ENCODE peak calls at places on chromosome 1, in five cellular contexts. One of them, this sample, is unnamed. For H3K27me3, H3K4me1 and H3K36me3, the result is how much of the 10 kb centered on the place peaks cover.

GRCh38 chr1:20361805-20362381 is 71.2 kb downstream of the VWA5B1 start:
- DNase-seq in left ventricle myocardium inferior: peak
- DNase-seq in DND-41: peak
- DNase-seq in neural progenitor cell: peak
- DNase-seq in IMR-90: peak
- DNase-seq in this sample: no peak

GRCh38 chr1:150777544-150777943 is 12.0 kb upstream of the CTSS start:
- DNase-seq in left ventricle myocardium inferior: no peak
- DNase-seq in DND-41: no peak
- DNase-seq in neural progenitor cell: no peak
- DNase-seq in IMR-90: no peak
- DNase-seq in this sample: no peak

GRCh38 chr1:186813420-186813819 is 15.3 kb upstream of the PLA2G4A start:
- DNase-seq in left ventricle myocardium inferior: no peak
- DNase-seq in DND-41: no peak
- DNase-seq in neural progenitor cell: no peak
- DNase-seq in IMR-90: peak
- DNase-seq in this sample: no peak

GRCh38 chr1:35726814-35727433 is 8.2 kb upstream of the C1orf216 start:
- DNase-seq in left ventricle myocardium inferior: peak
- DNase-seq in DND-41: peak
- DNase-seq in neural progenitor cell: peak
- DNase-seq in IMR-90: peak
- DNase-seq in this sample: no peak

GRCh38 chr1:25246600-25247023 is 642 bp downstream of the RSRP1 start:
- DNase-seq in left ventricle myocardium inferior: peak
- DNase-seq in DND-41: peak
- DNase-seq in neural progenitor cell: peak
- DNase-seq in IMR-90: no peak
- DNase-seq in this sample: no peak

GRCh38 chr1:77762072-77762476 is 2.4 kb upstream of the USP33 start:
- DNase-seq in left ventricle myocardium inferior: no peak
- DNase-seq in DND-41: no peak
- DNase-seq in neural progenitor cell: no peak
- DNase-seq in IMR-90: peak
- DNase-seq in this sample: no peak

GRCh38 chr1:161021959-161022332 is 994 bp upstream of the F11R start:
- DNase-seq in left ventricle myocardium inferior: no peak
- DNase-seq in DND-41: no peak
- DNase-seq in neural progenitor cell: no peak
- DNase-seq in IMR-90: peak
- DNase-seq in this sample: no peak

GRCh38 chr1:160460214-160460642 is 59.9 kb downstream of the VANGL2 start:
- DNase-seq in left ventricle myocardium inferior: no peak
- DNase-seq in DND-41: no peak
- DNase-seq in neural progenitor cell: no peak
- DNase-seq in IMR-90: no peak
- DNase-seq in this sample: no peak

GRCh38 chr1:163410073-163410522 is 88.3 kb downstream of the NUF2 start:
- DNase-seq in left ventricle myocardium inferior: no peak
- DNase-seq in DND-41: peak
- DNase-seq in neural progenitor cell: peak
- DNase-seq in IMR-90: peak
- DNase-seq in this sample: no peak

GRCh38 chr1:116855220-116855619 is 54.5 kb upstream of the PTGFRN start:
- DNase-seq in left ventricle myocardium inferior: peak
- DNase-seq in DND-41: no peak
- DNase-seq in neural progenitor cell: no peak
- DNase-seq in IMR-90: no peak
- DNase-seq in this sample: no peak

GRCh38 chr1:6414881-6415280 is 4.8 kb downstream of the HES2 start:
- DNase-seq in left ventricle myocardium inferior: no peak
- DNase-seq in DND-41: no peak
- DNase-seq in neural progenitor cell: no peak
- DNase-seq in IMR-90: no peak
- DNase-seq in this sample: no peak

GRCh38 chr1:6415979-6416656 is 3.6 kb downstream of the HES2 start:
- DNase-seq in left ventricle myocardium inferior: no peak
- DNase-seq in DND-41: no peak
- DNase-seq in neural progenitor cell: peak
- DNase-seq in IMR-90: no peak
- DNase-seq in this sample: no peak

GRCh38 chr1:6417961-6418667 is 1.6 kb downstream of the HES2 start:
- DNase-seq in left ventricle myocardium inferior: no peak
- DNase-seq in DND-41: no peak
- DNase-seq in neural progenitor cell: no peak
- DNase-seq in IMR-90: no peak
- DNase-seq in this sample: no peak

GRCh38 chr1:6418668-6419396 is 887 bp downstream of the HES2 start:
- DNase-seq in left ventricle myocardium inferior: no peak
- DNase-seq in DND-41: no peak
- DNase-seq in neural progenitor cell: peak
- DNase-seq in IMR-90: no peak
- DNase-seq in this sample: peak

GRCh38 chr1:6416906-6417305 is 2.8 kb downstream of the HES2 start:
- DNase-seq in left ventricle myocardium inferior: no peak
- DNase-seq in DND-41: no peak
- DNase-seq in neural progenitor cell: no peak
- DNase-seq in IMR-90: no peak
- DNase-seq in this sample: no peak
- H3K27me3 ChIP-seq in left ventricle myocardium inferior: half or more
- H3K27me3 ChIP-seq in DND-41: under half
- H3K27me3 ChIP-seq in neural progenitor cell: half or more
- H3K27me3 ChIP-seq in IMR-90: half or more
- H3K27me3 ChIP-seq in this sample: half or more

DNA sequence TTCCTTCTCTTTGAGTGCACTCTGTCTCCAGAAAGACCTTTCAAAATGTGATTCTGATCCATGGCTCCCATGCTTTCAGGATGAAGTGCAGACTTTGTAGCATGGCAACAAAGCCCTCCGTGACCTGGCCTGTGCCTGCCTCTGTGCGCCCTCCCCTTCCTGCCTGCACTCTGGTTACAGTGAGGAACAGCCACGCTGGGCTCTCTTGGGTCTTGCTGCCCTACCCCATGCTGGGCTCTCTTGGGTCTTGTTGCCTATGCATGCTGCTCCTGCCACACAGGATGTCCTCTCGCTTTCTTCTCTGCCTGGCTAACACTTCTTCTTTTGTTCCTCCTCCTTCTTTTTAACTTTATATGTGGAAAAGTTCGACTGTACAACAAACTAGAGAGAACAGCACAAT is 28.0 kb downstream of the LMOD1 start:
- DNase-seq in left ventricle myocardium inferior: no peak
- DNase-seq in DND-41: no peak
- DNase-seq in neural progenitor cell: no peak
- DNase-seq in IMR-90: no peak
- DNase-seq in this sample: no peak
- H3K4me1 ChIP-seq in left ventricle myocardium inferior: under half
- H3K4me1 ChIP-seq in DND-41: under half
- H3K4me1 ChIP-seq in neural progenitor cell: under half
- H3K4me1 ChIP-seq in IMR-90: under half
- H3K4me1 ChIP-seq in this sample: under half

DNA sequence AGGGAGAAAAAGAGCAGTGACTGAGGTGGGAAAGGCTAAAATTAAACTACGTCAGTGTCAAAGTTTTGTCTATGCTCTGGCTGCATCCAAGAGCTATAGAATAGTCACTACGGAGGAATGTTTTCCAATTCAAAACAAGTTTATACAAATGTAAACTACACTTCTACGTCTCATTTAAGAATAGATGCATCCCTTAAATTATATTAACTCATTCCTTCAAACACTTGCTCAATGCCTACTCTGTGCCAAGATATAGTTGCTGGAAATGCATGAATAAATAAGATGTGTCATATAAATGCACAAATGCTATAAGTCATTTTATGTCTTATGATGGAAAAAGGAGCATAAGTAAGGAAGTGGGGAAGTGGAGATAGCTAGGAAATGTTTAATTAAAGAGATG is 4.2 kb upstream of the COLGALT2 start:
- DNase-seq in left ventricle myocardium inferior: no peak
- DNase-seq in DND-41: no peak
- DNase-seq in neural progenitor cell: no peak
- DNase-seq in IMR-90: peak
- DNase-seq in this sample: no peak
- H3K36me3 ChIP-seq in left ventricle myocardium inferior: under half
- H3K36me3 ChIP-seq in DND-41: under half
- H3K36me3 ChIP-seq in neural progenitor cell: under half
- H3K36me3 ChIP-seq in IMR-90: under half
- H3K36me3 ChIP-seq in this sample: under half

GRCh38 chr1:65153635-65154034 is 5.6 kb downstream of the AK4 start:
- DNase-seq in left ventricle myocardium inferior: no peak
- DNase-seq in DND-41: no peak
- DNase-seq in neural progenitor cell: no peak
- DNase-seq in IMR-90: no peak
- DNase-seq in this sample: no peak

GRCh38 chr1:65149391-65149729 is 1.4 kb downstream of the AK4 start:
- DNase-seq in left ventricle myocardium inferior: no peak
- DNase-seq in DND-41: no peak
- DNase-seq in neural progenitor cell: peak
- DNase-seq in IMR-90: no peak
- DNase-seq in this sample: no peak

GRCh38 chr1:65150583-65151263 is 2.7 kb downstream of the AK4 start:
- DNase-seq in left ventricle myocardium inferior: no peak
- DNase-seq in DND-41: no peak
- DNase-seq in neural progenitor cell: peak
- DNase-seq in IMR-90: no peak
- DNase-seq in this sample: no peak

GRCh38 chr1:65149753-65150463 is 1.9 kb downstream of the AK4 start:
- DNase-seq in left ventricle myocardium inferior: no peak
- DNase-seq in DND-41: no peak
- DNase-seq in neural progenitor cell: no peak
- DNase-seq in IMR-90: no peak
- DNase-seq in this sample: no peak

GRCh38 chr1:65151641-65152040 is 3.6 kb downstream of the AK4 start:
- DNase-seq in left ventricle myocardium inferior: no peak
- DNase-seq in DND-41: no peak
- DNase-seq in neural progenitor cell: no peak
- DNase-seq in IMR-90: no peak
- DNase-seq in this sample: no peak
- H3K27me3 ChIP-seq in left ventricle myocardium inferior: under half
- H3K27me3 ChIP-seq in DND-41: under half
- H3K27me3 ChIP-seq in neural progenitor cell: half or more
- H3K27me3 ChIP-seq in IMR-90: under half
- H3K27me3 ChIP-seq in this sample: under half

DNA sequence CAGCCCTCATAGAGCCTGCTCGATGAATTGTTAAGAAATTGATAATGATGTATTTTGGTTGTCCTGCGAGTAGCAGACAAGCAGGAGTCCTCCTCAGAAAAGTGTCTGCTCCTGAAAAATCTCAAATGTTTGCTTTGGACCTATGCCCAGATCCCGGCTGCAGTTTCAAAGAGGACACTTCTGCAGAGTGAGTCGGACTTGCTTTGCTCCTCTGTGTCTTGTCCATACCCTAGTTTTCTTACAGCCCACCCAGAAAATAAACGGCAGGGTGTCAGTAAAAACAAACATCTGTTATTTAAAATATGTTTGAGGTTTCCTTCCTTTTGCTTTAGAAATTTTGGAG is 2.8 kb downstream of the S100A10 start:
- DNase-seq in left ventricle myocardium inferior: no peak
- DNase-seq in DND-41: no peak
- DNase-seq in neural progenitor cell: no peak
- DNase-seq in IMR-90: peak
- DNase-seq in this sample: no peak
- H3K4me1 ChIP-seq in left ventricle myocardium inferior: half or more
- H3K4me1 ChIP-seq in DND-41: under half
- H3K4me1 ChIP-seq in neural progenitor cell: under half
- H3K4me1 ChIP-seq in IMR-90: under half
- H3K4me1 ChIP-seq in this sample: under half

GRCh38 chr1:1489861-1490260 is 18.3 kb downstream of the ATAD3B start:
- DNase-seq in left ventricle myocardium inferior: no peak
- DNase-seq in DND-41: no peak
- DNase-seq in neural progenitor cell: no peak
- DNase-seq in IMR-90: no peak
- DNase-seq in this sample: no peak
- H3K36me3 ChIP-seq in left ventricle myocardium inferior: half or more
- H3K36me3 ChIP-seq in DND-41: half or more
- H3K36me3 ChIP-seq in neural progenitor cell: under half
- H3K36me3 ChIP-seq in IMR-90: half or more
- H3K36me3 ChIP-seq in this sample: under half

DNA sequence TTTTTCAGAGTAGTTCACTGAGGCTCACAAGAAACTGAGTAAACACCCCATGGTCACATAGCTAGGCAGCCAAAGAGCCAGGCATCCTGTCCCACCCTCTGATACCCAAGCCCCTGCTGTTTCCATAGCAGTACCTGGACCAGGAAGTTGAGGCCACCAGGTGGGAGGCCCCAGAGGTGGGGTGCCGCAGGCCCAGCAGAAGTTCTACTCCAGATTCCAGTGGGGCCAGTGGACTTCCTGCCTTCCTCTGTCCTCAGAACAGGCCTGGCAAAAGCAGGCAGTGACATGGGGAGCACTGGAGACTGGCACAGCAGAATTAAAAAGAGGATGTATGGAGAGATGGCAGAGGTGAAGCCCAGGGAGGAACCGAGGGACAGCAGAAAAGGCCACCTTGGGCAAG is 19.0 kb downstream of the FOXO6 start:
- DNase-seq in left ventricle myocardium inferior: no peak
- DNase-seq in DND-41: no peak
- DNase-seq in neural progenitor cell: no peak
- DNase-seq in IMR-90: no peak
- DNase-seq in this sample: no peak
- H3K27me3 ChIP-seq in left ventricle myocardium inferior: under half
- H3K27me3 ChIP-seq in DND-41: under half
- H3K27me3 ChIP-seq in neural progenitor cell: half or more
- H3K27me3 ChIP-seq in IMR-90: half or more
- H3K27me3 ChIP-seq in this sample: half or more

This sample was measured in left lung.